ENCODE peak calls at places on chromosomes 7 and 10, in seven cellular contexts. Y is activated T-cell treated with anti-CD3 and anti-CD28 coated beads for 24 hours; W is AG09309; P is uterus; E is stimulated activated CD8-positive, alpha-beta memory T cell treated with anti-CD3 and anti-CD28 coated beads, Interleukin-7, amount 100 ng/mL, for 4 hours; C is PC-3; G is psoas muscle. J is an unnamed sample.

GRCh38 chr7:27943261-27943660 is 203.3 kb downstream of the TAX1BP1 start:
- DNase-seq in P (no peak), E (no peak), Y (no peak), G (no peak), C (no peak), W (no peak), J (no peak)

GRCh38 chr7:33831389-33832118 is 73.8 kb upstream of the BMPER start:
- DNase-seq in C (peak; percentile 32), W (no peak), G (peak; percentile 66), Y (no peak), P (peak; percentile 71), E (no peak), J (no peak)

GRCh38 chr10:89684604-89685003 is 16.8 kb upstream of the KIF20B start:
- DNase-seq in Y (no peak), E (no peak), P (no peak), G (no peak), W (no peak), C (no peak), J (peak; percentile 60)

GRCh38 chr7:107643407-107643806 is 17.2 kb upstream of the SLC26A4 start:
- DNase-seq in W (no peak), Y (no peak), G (no peak), P (no peak), E (no peak), C (peak; percentile 72), J (peak; percentile 82)

GRCh38 chr7:111741811-111742240 is 179.5 kb upstream of the IMMP2L start:
- DNase-seq in W (no peak), P (peak; percentile 40), Y (peak; percentile 10), G (no peak), C (peak; percentile 78), E (no peak), J (peak; percentile 70)

GRCh38 chr7:139948167-139948566 is 114.6 kb downstream of the PARP12 start:
- DNase-seq in C (no peak), Y (no peak), G (no peak), E (no peak), W (no peak), P (no peak), J (no peak)

GRCh38 chr10:103709341-103709920 is 145.9 kb downstream of the SH3PXD2A start:
- DNase-seq in Y (no peak), W (no peak), P (no peak), G (no peak), C (peak; percentile 74), E (no peak), J (peak; percentile 81)

GRCh38 chr7:13742126-13742525 is 247.3 kb downstream of the ETV1 start:
- DNase-seq in E (no peak), P (no peak), G (no peak), Y (no peak), W (peak; percentile 61), C (peak; percentile 90), J (peak; percentile 79)

GRCh38 chr7:152602962-152603361 is 73.0 kb downstream of the XRCC2 start:
- DNase-seq in G (no peak), C (no peak), P (no peak), W (no peak), E (no peak), Y (no peak), J (no peak)

GRCh38 chr7:44375926-44376342 is 50.5 kb upstream of the CAMK2B start:
- DNase-seq in C (no peak), P (no peak), G (no peak), Y (no peak), W (no peak), E (no peak), J (no peak)

GRCh38 chr10:48463318-48464003 is 141.4 kb downstream of the ARHGAP22 start:
- DNase-seq in G (no peak), C (no peak), P (no peak), W (no peak), Y (no peak), E (no peak), J (no peak)

GRCh38 chr10:124668517-124669051 is 75.6 kb downstream of the FAM53B start:
- DNase-seq in C (no peak), P (no peak), Y (no peak), E (no peak), W (no peak), G (peak; percentile 13), J (no peak)